ENCODE peak calls at places on chromosomes 16 and 17, in five cellular contexts. X, D, B, U and L are unnamed samples.

GRCh38 chr16:10013364-10013763 is 168.9 kb downstream of the GRIN2A start:
- DNase-seq in B (no peak), U (no peak), D (no peak), X (no peak), L (no peak)

GRCh38 chr16:26195225-26195624 is 503.5 kb downstream of the HS3ST4 start:
- DNase-seq in B (no peak), X (no peak), D (no peak), U (no peak), L (no peak)

GRCh38 chr17:77419095-77419494 is 278.3 kb downstream of the SEC14L1 start:
- DNase-seq in D (no peak), U (no peak), X (no peak), B (peak; percentile 61), L (no peak)

GRCh38 chr17:68398731-68399637 is 58.3 kb downstream of the WIPI1 start:
- DNase-seq in D (no peak), B (no peak), U (peak; percentile 72), X (peak; percentile 60), L (peak; percentile 59)

GRCh38 chr17:75720656-75721462 is at the start of gene ITGB4:
- DNase-seq in B (no peak), U (peak; percentile 91), D (no peak), X (peak; percentile 91), L (no peak)

GRCh38 chr17:20613248-20613647 is 33.7 kb downstream of the CDRT15L2 start:
- DNase-seq in U (peak; percentile 51), D (no peak), B (no peak), X (no peak), L (no peak)

GRCh38 chr17:41212524-41213169 is 13.8 kb upstream of the KRTAP9-2 start:
- DNase-seq in D (no peak), B (no peak), U (no peak), X (no peak), L (no peak)

GRCh38 chr17:33924105-33924504 is 331.0 kb upstream of the CCL2 start:
- DNase-seq in X (no peak), U (no peak), B (no peak), D (no peak), L (no peak)

GRCh38 chr17:29138184-29138955 is 41.8 kb downstream of the MYO18A start:
- DNase-seq in U (no peak), X (no peak), B (peak; percentile 33), D (no peak), L (no peak)

GRCh38 chr16:49514391-49514980 is 140.9 kb downstream of the C16orf78 start:
- DNase-seq in X (peak; percentile 30), B (no peak), U (peak; percentile 58), D (no peak), L (no peak)

GRCh38 chr17:66345264-66345663 is 42.9 kb downstream of the PRKCA start:
- DNase-seq in D (no peak), B (no peak), U (no peak), X (no peak), L (no peak)

GRCh38 chr16:84505249-84506156 is 1.0 kb upstream of the MEAK7 start:
- DNase-seq in B (no peak), X (no peak), U (peak; percentile 67), D (no peak), L (no peak)

GRCh38 chr16:1146409-1146808 is 6.5 kb upstream of the CACNA1H start:
- DNase-seq in U (no peak), X (no peak), D (no peak), B (no peak), L (no peak)

GRCh38 chr17:7102421-7102820 is 12.2 kb downstream of the ASGR2 start:
- DNase-seq in U (no peak), D (no peak), B (no peak), X (no peak), L (no peak)

GRCh38 chr16:89035013-89035697 is 58.1 kb upstream of the CBFA2T3 start:
- DNase-seq in B (peak; percentile 33), U (no peak), D (no peak), X (no peak), L (no peak)

GRCh38 chr16:88415381-88416323 is 32.9 kb downstream of the ZNF469 start:
- DNase-seq in X (no peak), D (no peak), U (no peak), B (no peak), L (no peak)

GRCh38 chr17:8366231-8366630 is 10.3 kb downstream of the KRABD2 start:
- DNase-seq in D (no peak), X (no peak), B (no peak), U (no peak), L (no peak)

GRCh38 chr17:59366773-59367656 is 35.6 kb downstream of the YPEL2 start:
- DNase-seq in B (no peak), U (peak; percentile 70), D (no peak), X (peak; percentile 89), L (no peak)

GRCh38 chr17:17091276-17091675 is 49.0 kb downstream of the MPRIP start:
- DNase-seq in U (peak; percentile 48), X (no peak), B (no peak), D (no peak), L (no peak)

GRCh38 chr17:6752068-6752909 is 3.6 kb upstream of the XAF1 start:
- DNase-seq in U (no peak), B (no peak), D (peak; percentile 100), X (no peak), L (no peak)

GRCh38 chr16:2753523-2754020 is 1.1 kb downstream of the SRRM2 start:
- DNase-seq in D (no peak), U (no peak), X (no peak), B (peak; percentile 33), L (no peak)

GRCh38 chr16:70257391-70257790 is 5.7 kb upstream of the EXOSC6 start:
- DNase-seq in U (no peak), X (no peak), B (no peak), D (no peak), L (no peak)

GRCh38 chr16:9311303-9311954 is 220.0 kb downstream of the HAPSTR1 start:
- DNase-seq in X (no peak), D (no peak), B (no peak), U (no peak), L (no peak)

GRCh38 chr16:6528217-6528616 is 804.4 kb upstream of the RBFOX1 start:
- DNase-seq in U (no peak), D (no peak), B (no peak), X (no peak), L (no peak)

GRCh38 chr17:58587713-58588117 is 73.3 kb upstream of the MTMR4 start:
- DNase-seq in X (peak; percentile 62), D (no peak), B (peak; percentile 61), U (peak; percentile 67), L (peak; percentile 61)

GRCh38 chr16:28491080-28491969 is 549 bp downstream of the CLN3 start:
- DNase-seq in X (no peak), U (peak; percentile 76), D (no peak), B (peak; percentile 69), L (peak; percentile 32)

GRCh38 chr17:77374170-77374936 is 233.6 kb downstream of the SEC14L1 start:
- DNase-seq in D (no peak), U (peak; percentile 89), X (peak; percentile 87), B (peak; percentile 91), L (no peak)

GRCh38 chr16:60230666-60231065 is 1496.5 kb upstream of the GOT2 start:
- DNase-seq in D (no peak), B (no peak), X (no peak), U (no peak), L (no peak)

GRCh38 chr17:40097931-40098845 is 2.2 kb downstream of the NR1D1 start:
- DNase-seq in X (peak; percentile 85), U (peak; percentile 78), D (no peak), B (peak; percentile 74), L (no peak)

GRCh38 chr16:9969580-9969979 is 212.6 kb downstream of the GRIN2A start:
- DNase-seq in U (no peak), B (no peak), D (no peak), X (no peak), L (no peak)

GRCh38 chr17:29914819-29915537 is 15.1 kb downstream of the SSH2 start:
- DNase-seq in U (no peak), D (no peak), B (no peak), X (no peak), L (peak; percentile 39)

GRCh38 chr16:28596840-28597691 is at the start of gene SULT1A2:
- DNase-seq in B (no peak), X (peak; percentile 60), D (no peak), U (peak; percentile 89), L (no peak)

GRCh38 chr16:88750854-88751253 is 34.2 kb downstream of the PIEZO1 start:
- DNase-seq in X (no peak), D (no peak), B (no peak), U (no peak), L (no peak)

GRCh38 chr16:35798885-35799426 is 2339.5 kb downstream of the TP53TG3F start:
- DNase-seq in U (peak; percentile 33), X (no peak), B (peak; percentile 74), D (no peak), L (no peak)

GRCh38 chr16:81752876-81753227 is 26.2 kb upstream of the PLCG2 start:
- DNase-seq in X (no peak), U (no peak), B (no peak), D (no peak), L (no peak)
- H3K4me3 ChIP-seq in X (no peak overlapping the region), U (no peak overlapping the region), B (no peak overlapping the region), D (no peak overlapping the region), L (no peak overlapping the region)

DNA sequence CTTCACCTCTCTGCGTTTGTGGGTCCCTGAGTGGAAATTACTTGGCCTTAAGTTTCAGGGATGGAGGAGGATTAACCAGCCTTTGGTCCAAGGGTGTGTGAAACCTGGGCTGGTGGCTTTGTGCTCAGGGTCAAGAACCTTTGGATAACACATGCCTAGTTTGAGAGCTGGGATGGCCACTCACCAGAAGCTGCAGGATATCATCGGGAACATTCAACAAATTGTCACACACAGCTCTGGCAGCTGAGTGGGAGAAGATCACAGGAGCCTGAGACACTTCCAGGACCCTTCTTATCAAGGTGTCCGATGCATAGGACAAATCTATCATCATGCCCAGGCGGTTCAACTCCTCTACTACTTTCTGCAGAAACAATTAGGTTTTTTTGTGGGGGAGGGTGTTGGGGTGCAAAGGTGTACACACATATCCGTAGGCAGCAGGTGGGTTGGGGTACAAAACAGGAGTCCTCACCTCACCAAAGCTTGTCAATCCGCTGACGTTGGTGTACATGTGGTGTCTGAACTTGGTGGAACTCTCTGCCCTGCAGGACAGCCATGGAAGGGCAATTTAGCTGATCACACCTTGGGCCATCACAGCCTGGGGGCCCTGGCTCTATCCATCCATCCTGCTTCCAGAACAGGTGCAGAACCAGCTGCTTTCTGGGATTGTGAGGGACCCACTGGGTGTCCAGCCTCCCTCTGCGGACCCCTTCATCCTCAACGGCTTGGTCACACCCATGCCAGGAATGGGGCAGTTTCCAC is 2.7 kb downstream of the DPEP3 start:
- DNase-seq in U (no peak), X (no peak), D (no peak), B (no peak), L (no peak)
- H3K4me3 ChIP-seq in U (no peak overlapping the region), X (no peak overlapping the region), D (no peak overlapping the region), B (no peak overlapping the region), L (no peak overlapping the region)

GRCh38 chr16:79186196-79186595 is 414.3 kb downstream of the MAF start:
- DNase-seq in D (no peak), U (no peak), B (no peak), X (no peak), L (no peak)
- H3K4me3 ChIP-seq in D (no peak overlapping the region), U (no peak overlapping the region), B (no peak overlapping the region), X (no peak overlapping the region), L (no peak overlapping the region)

DNA sequence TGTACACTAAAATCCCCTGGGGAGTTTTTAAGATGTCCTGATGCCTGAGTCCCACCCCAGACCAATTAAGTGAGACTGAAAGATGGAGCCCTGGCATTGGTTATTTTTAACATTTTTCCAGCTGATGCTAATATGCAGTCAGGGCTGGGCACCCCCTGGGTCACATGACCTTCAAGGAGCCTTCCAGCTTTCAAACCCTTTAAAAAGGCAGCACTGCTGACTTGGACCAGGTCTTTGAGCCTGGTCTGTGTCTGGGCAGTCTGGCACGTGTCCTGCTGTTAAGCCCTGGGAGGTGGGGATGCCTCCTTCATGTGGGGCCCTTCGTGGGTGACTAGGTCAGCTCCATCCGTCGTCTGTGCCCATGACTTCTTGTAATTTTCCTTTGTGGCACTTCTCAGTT is 202.6 kb downstream of the CCDC182 start:
- DNase-seq in U (no peak), X (no peak), B (no peak), D (no peak), L (no peak)
- H3K4me3 ChIP-seq in U (no peak overlapping the region), X (no peak overlapping the region), B (no peak overlapping the region), D (no peak overlapping the region), L (no peak overlapping the region)